ENCODE peak calls at places on chromosomes 11 and 22, in six cellular contexts. One of them, this sample, is unnamed.
A peak's percentile ranks its signal among the peaks of the same experiment; 100 is the strongest.

GRCh38 chr11:130217133-130217631 is 57.6 kb downstream of the ST14 start:
- DNase-seq in GDM1: no peak
- DNase-seq in activated T-helper 2 cell treated with anti-CD3 and anti-CD28 coated beads, Interferon-gamma antibody, Interleukin-2, Interleukin-4, amounts not matched to agents 10 μg/mL and 5 μg/mL and 100 μg/mL, durations not matched to agents 14 hours and 24 hours and 36 hours: peak; percentile 6
- DNase-seq in NCI-H1694 treated with DMSO at 0.1 percent for 48 hours: no peak
- DNase-seq in stimulated activated CD4-positive, alpha-beta T cell treated with anti-CD3 and anti-CD28 coated beads, TNF-alpha, amount 100 ng/mL, for 24 hours: no peak
- DNase-seq in upper lobe of right lung: peak; percentile 49
- DNase-seq in this sample: no peak

GRCh38 chr11:30740071-30740470 is 153.9 kb upstream of the MPPED2 start:
- DNase-seq in stimulated activated CD4-positive, alpha-beta T cell treated with anti-CD3 and anti-CD28 coated beads, TNF-alpha, amount 100 ng/mL, for 24 hours: no peak
- DNase-seq in activated T-helper 2 cell treated with anti-CD3 and anti-CD28 coated beads, Interferon-gamma antibody, Interleukin-2, Interleukin-4, amounts not matched to agents 10 μg/mL and 5 μg/mL and 100 μg/mL, durations not matched to agents 14 hours and 24 hours and 36 hours: no peak
- DNase-seq in GDM1: no peak
- DNase-seq in NCI-H1694 treated with DMSO at 0.1 percent for 48 hours: no peak
- DNase-seq in upper lobe of right lung: no peak
- DNase-seq in this sample: no peak

GRCh38 chr11:6646631-6647281 is 8.9 kb downstream of the DCHS1 start:
- DNase-seq in NCI-H1694 treated with DMSO at 0.1 percent for 48 hours: no peak
- DNase-seq in GDM1: peak; percentile 68
- DNase-seq in upper lobe of right lung: no peak
- DNase-seq in stimulated activated CD4-positive, alpha-beta T cell treated with anti-CD3 and anti-CD28 coated beads, TNF-alpha, amount 100 ng/mL, for 24 hours: no peak
- DNase-seq in activated T-helper 2 cell treated with anti-CD3 and anti-CD28 coated beads, Interferon-gamma antibody, Interleukin-2, Interleukin-4, amounts not matched to agents 10 μg/mL and 5 μg/mL and 100 μg/mL, durations not matched to agents 14 hours and 24 hours and 36 hours: no peak
- DNase-seq in this sample: no peak

GRCh38 chr11:8311366-8311765 is 47.7 kb upstream of the LMO1 start:
- DNase-seq in stimulated activated CD4-positive, alpha-beta T cell treated with anti-CD3 and anti-CD28 coated beads, TNF-alpha, amount 100 ng/mL, for 24 hours: no peak
- DNase-seq in activated T-helper 2 cell treated with anti-CD3 and anti-CD28 coated beads, Interferon-gamma antibody, Interleukin-2, Interleukin-4, amounts not matched to agents 10 μg/mL and 5 μg/mL and 100 μg/mL, durations not matched to agents 14 hours and 24 hours and 36 hours: no peak
- DNase-seq in upper lobe of right lung: no peak
- DNase-seq in GDM1: no peak
- DNase-seq in NCI-H1694 treated with DMSO at 0.1 percent for 48 hours: no peak
- DNase-seq in this sample: no peak

GRCh38 chr11:134637091-134638015 is 225.3 kb upstream of the B3GAT1 start:
- DNase-seq in upper lobe of right lung: no peak
- DNase-seq in NCI-H1694 treated with DMSO at 0.1 percent for 48 hours: no peak
- DNase-seq in stimulated activated CD4-positive, alpha-beta T cell treated with anti-CD3 and anti-CD28 coated beads, TNF-alpha, amount 100 ng/mL, for 24 hours: no peak
- DNase-seq in activated T-helper 2 cell treated with anti-CD3 and anti-CD28 coated beads, Interferon-gamma antibody, Interleukin-2, Interleukin-4, amounts not matched to agents 10 μg/mL and 5 μg/mL and 100 μg/mL, durations not matched to agents 14 hours and 24 hours and 36 hours: no peak
- DNase-seq in GDM1: no peak
- DNase-seq in this sample: no peak

GRCh38 chr22:48566741-48567140 is 1260.9 kb downstream of the BRD1 start:
- DNase-seq in GDM1: no peak
- DNase-seq in activated T-helper 2 cell treated with anti-CD3 and anti-CD28 coated beads, Interferon-gamma antibody, Interleukin-2, Interleukin-4, amounts not matched to agents 10 μg/mL and 5 μg/mL and 100 μg/mL, durations not matched to agents 14 hours and 24 hours and 36 hours: no peak
- DNase-seq in stimulated activated CD4-positive, alpha-beta T cell treated with anti-CD3 and anti-CD28 coated beads, TNF-alpha, amount 100 ng/mL, for 24 hours: no peak
- DNase-seq in upper lobe of right lung: no peak
- DNase-seq in NCI-H1694 treated with DMSO at 0.1 percent for 48 hours: no peak
- DNase-seq in this sample: no peak

GRCh38 chr11:107713009-107713408 is 1.2 kb upstream of the SLN start:
- DNase-seq in GDM1: no peak
- DNase-seq in upper lobe of right lung: no peak
- DNase-seq in stimulated activated CD4-positive, alpha-beta T cell treated with anti-CD3 and anti-CD28 coated beads, TNF-alpha, amount 100 ng/mL, for 24 hours: no peak
- DNase-seq in NCI-H1694 treated with DMSO at 0.1 percent for 48 hours: peak; percentile 60
- DNase-seq in activated T-helper 2 cell treated with anti-CD3 and anti-CD28 coated beads, Interferon-gamma antibody, Interleukin-2, Interleukin-4, amounts not matched to agents 10 μg/mL and 5 μg/mL and 100 μg/mL, durations not matched to agents 14 hours and 24 hours and 36 hours: no peak
- DNase-seq in this sample: no peak

GRCh38 chr11:129373489-129373953 is 2.1 kb upstream of the BARX2 start:
- DNase-seq in GDM1: no peak
- DNase-seq in upper lobe of right lung: no peak
- DNase-seq in activated T-helper 2 cell treated with anti-CD3 and anti-CD28 coated beads, Interferon-gamma antibody, Interleukin-2, Interleukin-4, amounts not matched to agents 10 μg/mL and 5 μg/mL and 100 μg/mL, durations not matched to agents 14 hours and 24 hours and 36 hours: no peak
- DNase-seq in NCI-H1694 treated with DMSO at 0.1 percent for 48 hours: no peak
- DNase-seq in stimulated activated CD4-positive, alpha-beta T cell treated with anti-CD3 and anti-CD28 coated beads, TNF-alpha, amount 100 ng/mL, for 24 hours: no peak
- DNase-seq in this sample: no peak

GRCh38 chr11:133897331-133897650 is 52.0 kb upstream of the SPATA19 start:
- DNase-seq in GDM1: no peak
- DNase-seq in stimulated activated CD4-positive, alpha-beta T cell treated with anti-CD3 and anti-CD28 coated beads, TNF-alpha, amount 100 ng/mL, for 24 hours: no peak
- DNase-seq in upper lobe of right lung: no peak
- DNase-seq in NCI-H1694 treated with DMSO at 0.1 percent for 48 hours: no peak
- DNase-seq in activated T-helper 2 cell treated with anti-CD3 and anti-CD28 coated beads, Interferon-gamma antibody, Interleukin-2, Interleukin-4, amounts not matched to agents 10 μg/mL and 5 μg/mL and 100 μg/mL, durations not matched to agents 14 hours and 24 hours and 36 hours: no peak
- DNase-seq in this sample: no peak

GRCh38 chr11:78207532-78208256 is 19.0 kb downstream of the USP35 start:
- DNase-seq in upper lobe of right lung: peak; percentile 32
- DNase-seq in GDM1: no peak
- DNase-seq in NCI-H1694 treated with DMSO at 0.1 percent for 48 hours: no peak
- DNase-seq in activated T-helper 2 cell treated with anti-CD3 and anti-CD28 coated beads, Interferon-gamma antibody, Interleukin-2, Interleukin-4, amounts not matched to agents 10 μg/mL and 5 μg/mL and 100 μg/mL, durations not matched to agents 14 hours and 24 hours and 36 hours: no peak
- DNase-seq in stimulated activated CD4-positive, alpha-beta T cell treated with anti-CD3 and anti-CD28 coated beads, TNF-alpha, amount 100 ng/mL, for 24 hours: no peak
- DNase-seq in this sample: no peak

GRCh38 chr11:119625206-119625988 is 103.6 kb downstream of the NECTIN1 start:
- DNase-seq in stimulated activated CD4-positive, alpha-beta T cell treated with anti-CD3 and anti-CD28 coated beads, TNF-alpha, amount 100 ng/mL, for 24 hours: no peak
- DNase-seq in activated T-helper 2 cell treated with anti-CD3 and anti-CD28 coated beads, Interferon-gamma antibody, Interleukin-2, Interleukin-4, amounts not matched to agents 10 μg/mL and 5 μg/mL and 100 μg/mL, durations not matched to agents 14 hours and 24 hours and 36 hours: no peak
- DNase-seq in NCI-H1694 treated with DMSO at 0.1 percent for 48 hours: no peak
- DNase-seq in GDM1: no peak
- DNase-seq in upper lobe of right lung: no peak
- DNase-seq in this sample: no peak

GRCh38 chr11:122556605-122557004 is 98.9 kb upstream of the UBASH3B start:
- DNase-seq in NCI-H1694 treated with DMSO at 0.1 percent for 48 hours: no peak
- DNase-seq in upper lobe of right lung: peak; percentile 68
- DNase-seq in stimulated activated CD4-positive, alpha-beta T cell treated with anti-CD3 and anti-CD28 coated beads, TNF-alpha, amount 100 ng/mL, for 24 hours: peak; percentile 18
- DNase-seq in GDM1: no peak
- DNase-seq in activated T-helper 2 cell treated with anti-CD3 and anti-CD28 coated beads, Interferon-gamma antibody, Interleukin-2, Interleukin-4, amounts not matched to agents 10 μg/mL and 5 μg/mL and 100 μg/mL, durations not matched to agents 14 hours and 24 hours and 36 hours: no peak
- DNase-seq in this sample: no peak

GRCh38 chr11:26992031-26992541 is 1.8 kb upstream of the FIBIN start:
- DNase-seq in NCI-H1694 treated with DMSO at 0.1 percent for 48 hours: no peak
- DNase-seq in activated T-helper 2 cell treated with anti-CD3 and anti-CD28 coated beads, Interferon-gamma antibody, Interleukin-2, Interleukin-4, amounts not matched to agents 10 μg/mL and 5 μg/mL and 100 μg/mL, durations not matched to agents 14 hours and 24 hours and 36 hours: no peak
- DNase-seq in upper lobe of right lung: no peak
- DNase-seq in stimulated activated CD4-positive, alpha-beta T cell treated with anti-CD3 and anti-CD28 coated beads, TNF-alpha, amount 100 ng/mL, for 24 hours: no peak
- DNase-seq in GDM1: no peak
- DNase-seq in this sample: no peak

GRCh38 chr22:33766056-33766455 is 154.2 kb downstream of the LARGE1 start:
- DNase-seq in upper lobe of right lung: no peak
- DNase-seq in stimulated activated CD4-positive, alpha-beta T cell treated with anti-CD3 and anti-CD28 coated beads, TNF-alpha, amount 100 ng/mL, for 24 hours: no peak
- DNase-seq in activated T-helper 2 cell treated with anti-CD3 and anti-CD28 coated beads, Interferon-gamma antibody, Interleukin-2, Interleukin-4, amounts not matched to agents 10 μg/mL and 5 μg/mL and 100 μg/mL, durations not matched to agents 14 hours and 24 hours and 36 hours: no peak
- DNase-seq in GDM1: no peak
- DNase-seq in NCI-H1694 treated with DMSO at 0.1 percent for 48 hours: no peak
- DNase-seq in this sample: no peak

GRCh38 chr11:2744166-2744565 is 44.4 kb upstream of the KCNQ1OT1 start:
- DNase-seq in upper lobe of right lung: peak; percentile 19
- DNase-seq in stimulated activated CD4-positive, alpha-beta T cell treated with anti-CD3 and anti-CD28 coated beads, TNF-alpha, amount 100 ng/mL, for 24 hours: no peak
- DNase-seq in activated T-helper 2 cell treated with anti-CD3 and anti-CD28 coated beads, Interferon-gamma antibody, Interleukin-2, Interleukin-4, amounts not matched to agents 10 μg/mL and 5 μg/mL and 100 μg/mL, durations not matched to agents 14 hours and 24 hours and 36 hours: no peak
- DNase-seq in GDM1: no peak
- DNase-seq in NCI-H1694 treated with DMSO at 0.1 percent for 48 hours: peak; percentile 9
- DNase-seq in this sample: no peak

GRCh38 chr11:78638704-78639380 is 64.2 kb upstream of the NARS2 start:
- DNase-seq in activated T-helper 2 cell treated with anti-CD3 and anti-CD28 coated beads, Interferon-gamma antibody, Interleukin-2, Interleukin-4, amounts not matched to agents 10 μg/mL and 5 μg/mL and 100 μg/mL, durations not matched to agents 14 hours and 24 hours and 36 hours: no peak
- DNase-seq in GDM1: no peak
- DNase-seq in stimulated activated CD4-positive, alpha-beta T cell treated with anti-CD3 and anti-CD28 coated beads, TNF-alpha, amount 100 ng/mL, for 24 hours: no peak
- DNase-seq in upper lobe of right lung: no peak
- DNase-seq in NCI-H1694 treated with DMSO at 0.1 percent for 48 hours: no peak
- DNase-seq in this sample: no peak

GRCh38 chr22:39612811-39613548 is 42.4 kb downstream of the CACNA1I start:
- DNase-seq in stimulated activated CD4-positive, alpha-beta T cell treated with anti-CD3 and anti-CD28 coated beads, TNF-alpha, amount 100 ng/mL, for 24 hours: no peak
- DNase-seq in activated T-helper 2 cell treated with anti-CD3 and anti-CD28 coated beads, Interferon-gamma antibody, Interleukin-2, Interleukin-4, amounts not matched to agents 10 μg/mL and 5 μg/mL and 100 μg/mL, durations not matched to agents 14 hours and 24 hours and 36 hours: no peak
- DNase-seq in NCI-H1694 treated with DMSO at 0.1 percent for 48 hours: no peak
- DNase-seq in GDM1: no peak
- DNase-seq in upper lobe of right lung: no peak
- DNase-seq in this sample: no peak

GRCh38 chr11:7143908-7144307 is 55.1 kb downstream of the RBMXL2 start:
- DNase-seq in stimulated activated CD4-positive, alpha-beta T cell treated with anti-CD3 and anti-CD28 coated beads, TNF-alpha, amount 100 ng/mL, for 24 hours: no peak
- DNase-seq in activated T-helper 2 cell treated with anti-CD3 and anti-CD28 coated beads, Interferon-gamma antibody, Interleukin-2, Interleukin-4, amounts not matched to agents 10 μg/mL and 5 μg/mL and 100 μg/mL, durations not matched to agents 14 hours and 24 hours and 36 hours: no peak
- DNase-seq in GDM1: no peak
- DNase-seq in NCI-H1694 treated with DMSO at 0.1 percent for 48 hours: no peak
- DNase-seq in upper lobe of right lung: no peak
- DNase-seq in this sample: no peak

GRCh38 chr22:43060213-43060612 is 29.0 kb downstream of the TTLL1 start:
- DNase-seq in NCI-H1694 treated with DMSO at 0.1 percent for 48 hours: peak; percentile 20
- DNase-seq in upper lobe of right lung: no peak
- DNase-seq in GDM1: peak; percentile 35
- DNase-seq in activated T-helper 2 cell treated with anti-CD3 and anti-CD28 coated beads, Interferon-gamma antibody, Interleukin-2, Interleukin-4, amounts not matched to agents 10 μg/mL and 5 μg/mL and 100 μg/mL, durations not matched to agents 14 hours and 24 hours and 36 hours: peak; percentile 35
- DNase-seq in stimulated activated CD4-positive, alpha-beta T cell treated with anti-CD3 and anti-CD28 coated beads, TNF-alpha, amount 100 ng/mL, for 24 hours: peak; percentile 51
- DNase-seq in this sample: no peak

GRCh38 chr11:57913713-57914704 is 109.7 kb upstream of the OR9Q1 start:
- DNase-seq in GDM1: no peak
- DNase-seq in stimulated activated CD4-positive, alpha-beta T cell treated with anti-CD3 and anti-CD28 coated beads, TNF-alpha, amount 100 ng/mL, for 24 hours: no peak
- DNase-seq in NCI-H1694 treated with DMSO at 0.1 percent for 48 hours: no peak
- DNase-seq in activated T-helper 2 cell treated with anti-CD3 and anti-CD28 coated beads, Interferon-gamma antibody, Interleukin-2, Interleukin-4, amounts not matched to agents 10 μg/mL and 5 μg/mL and 100 μg/mL, durations not matched to agents 14 hours and 24 hours and 36 hours: no peak
- DNase-seq in upper lobe of right lung: no peak
- DNase-seq in this sample: no peak

GRCh38 chr22:42343551-42344081 is 73.2 kb upstream of the TCF20 start:
- DNase-seq in GDM1: no peak
- DNase-seq in NCI-H1694 treated with DMSO at 0.1 percent for 48 hours: no peak
- DNase-seq in upper lobe of right lung: no peak
- DNase-seq in activated T-helper 2 cell treated with anti-CD3 and anti-CD28 coated beads, Interferon-gamma antibody, Interleukin-2, Interleukin-4, amounts not matched to agents 10 μg/mL and 5 μg/mL and 100 μg/mL, durations not matched to agents 14 hours and 24 hours and 36 hours: no peak
- DNase-seq in stimulated activated CD4-positive, alpha-beta T cell treated with anti-CD3 and anti-CD28 coated beads, TNF-alpha, amount 100 ng/mL, for 24 hours: no peak
- DNase-seq in this sample: no peak

GRCh38 chr11:127888396-127888795 is 699.0 kb downstream of the ETS1 start:
- DNase-seq in upper lobe of right lung: no peak
- DNase-seq in activated T-helper 2 cell treated with anti-CD3 and anti-CD28 coated beads, Interferon-gamma antibody, Interleukin-2, Interleukin-4, amounts not matched to agents 10 μg/mL and 5 μg/mL and 100 μg/mL, durations not matched to agents 14 hours and 24 hours and 36 hours: no peak
- DNase-seq in GDM1: no peak
- DNase-seq in NCI-H1694 treated with DMSO at 0.1 percent for 48 hours: no peak
- DNase-seq in stimulated activated CD4-positive, alpha-beta T cell treated with anti-CD3 and anti-CD28 coated beads, TNF-alpha, amount 100 ng/mL, for 24 hours: no peak
- DNase-seq in this sample: no peak

GRCh38 chr22:36902143-36902911 is 11.1 kb upstream of the CSF2RB start:
- DNase-seq in activated T-helper 2 cell treated with anti-CD3 and anti-CD28 coated beads, Interferon-gamma antibody, Interleukin-2, Interleukin-4, amounts not matched to agents 10 μg/mL and 5 μg/mL and 100 μg/mL, durations not matched to agents 14 hours and 24 hours and 36 hours: no peak
- DNase-seq in GDM1: no peak
- DNase-seq in stimulated activated CD4-positive, alpha-beta T cell treated with anti-CD3 and anti-CD28 coated beads, TNF-alpha, amount 100 ng/mL, for 24 hours: no peak
- DNase-seq in upper lobe of right lung: no peak
- DNase-seq in NCI-H1694 treated with DMSO at 0.1 percent for 48 hours: no peak
- DNase-seq in this sample: no peak

GRCh38 chr11:1131033-1131911 is 26.5 kb upstream of the MUC5AC start:
- DNase-seq in GDM1: no peak
- DNase-seq in stimulated activated CD4-positive, alpha-beta T cell treated with anti-CD3 and anti-CD28 coated beads, TNF-alpha, amount 100 ng/mL, for 24 hours: no peak
- DNase-seq in NCI-H1694 treated with DMSO at 0.1 percent for 48 hours: no peak
- DNase-seq in upper lobe of right lung: no peak
- DNase-seq in activated T-helper 2 cell treated with anti-CD3 and anti-CD28 coated beads, Interferon-gamma antibody, Interleukin-2, Interleukin-4, amounts not matched to agents 10 μg/mL and 5 μg/mL and 100 μg/mL, durations not matched to agents 14 hours and 24 hours and 36 hours: no peak
- DNase-seq in this sample: no peak

GRCh38 chr11:223026-223789 is 12.9 kb downstream of the SIRT3 start:
- DNase-seq in stimulated activated CD4-positive, alpha-beta T cell treated with anti-CD3 and anti-CD28 coated beads, TNF-alpha, amount 100 ng/mL, for 24 hours: no peak
- DNase-seq in upper lobe of right lung: no peak
- DNase-seq in GDM1: no peak
- DNase-seq in activated T-helper 2 cell treated with anti-CD3 and anti-CD28 coated beads, Interferon-gamma antibody, Interleukin-2, Interleukin-4, amounts not matched to agents 10 μg/mL and 5 μg/mL and 100 μg/mL, durations not matched to agents 14 hours and 24 hours and 36 hours: no peak
- DNase-seq in NCI-H1694 treated with DMSO at 0.1 percent for 48 hours: no peak
- DNase-seq in this sample: no peak

GRCh38 chr11:44849922-44850321 is 100.8 kb downstream of the TP53I11 start:
- DNase-seq in activated T-helper 2 cell treated with anti-CD3 and anti-CD28 coated beads, Interferon-gamma antibody, Interleukin-2, Interleukin-4, amounts not matched to agents 10 μg/mL and 5 μg/mL and 100 μg/mL, durations not matched to agents 14 hours and 24 hours and 36 hours: no peak
- DNase-seq in GDM1: no peak
- DNase-seq in NCI-H1694 treated with DMSO at 0.1 percent for 48 hours: no peak
- DNase-seq in stimulated activated CD4-positive, alpha-beta T cell treated with anti-CD3 and anti-CD28 coated beads, TNF-alpha, amount 100 ng/mL, for 24 hours: no peak
- DNase-seq in upper lobe of right lung: no peak
- DNase-seq in this sample: no peak

GRCh38 chr11:12671378-12671777 is 2.8 kb upstream of the TEAD1 start:
- DNase-seq in GDM1: no peak
- DNase-seq in NCI-H1694 treated with DMSO at 0.1 percent for 48 hours: no peak
- DNase-seq in activated T-helper 2 cell treated with anti-CD3 and anti-CD28 coated beads, Interferon-gamma antibody, Interleukin-2, Interleukin-4, amounts not matched to agents 10 μg/mL and 5 μg/mL and 100 μg/mL, durations not matched to agents 14 hours and 24 hours and 36 hours: no peak
- DNase-seq in upper lobe of right lung: no peak
- DNase-seq in stimulated activated CD4-positive, alpha-beta T cell treated with anti-CD3 and anti-CD28 coated beads, TNF-alpha, amount 100 ng/mL, for 24 hours: no peak
- DNase-seq in this sample: no peak

GRCh38 chr11:15852179-15852578 is 504.2 kb downstream of the SOX6 start:
- DNase-seq in upper lobe of right lung: no peak
- DNase-seq in activated T-helper 2 cell treated with anti-CD3 and anti-CD28 coated beads, Interferon-gamma antibody, Interleukin-2, Interleukin-4, amounts not matched to agents 10 μg/mL and 5 μg/mL and 100 μg/mL, durations not matched to agents 14 hours and 24 hours and 36 hours: no peak
- DNase-seq in NCI-H1694 treated with DMSO at 0.1 percent for 48 hours: peak; percentile 5
- DNase-seq in GDM1: no peak
- DNase-seq in stimulated activated CD4-positive, alpha-beta T cell treated with anti-CD3 and anti-CD28 coated beads, TNF-alpha, amount 100 ng/mL, for 24 hours: no peak
- DNase-seq in this sample: no peak

This sample was measured in stimulated activated naive CD4-positive, alpha-beta T cell treated with Interleukin-2 at 50 U/mL for 16 hours.